ENCODE peak calls at places on chromosomes 13 and 19, in nine cellular contexts. C is activated naive CD8-positive, alpha-beta T cell treated with anti-CD3 and anti-CD28 coated beads, Interleukin-2, amount 50 U/mL, for 24 hours; P is GM12892; R is iris pigment epithelial cell; N is heart left ventricle; Y is neural crest cell; W is NCI-H82; G is A549; B is AG20443. A is an unnamed sample.

GRCh38 chr19:42198676-42199439 is 18.6 kb downstream of the DEDD2 start:
- DNase-seq in C (peak), P (peak), R (no peak), N (no peak), Y (no peak), W (no peak), G (no peak), B (no peak), A (no peak)

GRCh38 chr13:110759710-110760109 is 46.2 kb downstream of the ING1 start:
- DNase-seq in C (no peak), P (no peak), R (peak), N (no peak), Y (no peak), W (no peak), G (no peak), B (peak), A (no peak)

GRCh38 chr13:60765700-60766411 is 368.8 kb downstream of the TDRD3 start:
- DNase-seq in C (no peak), P (no peak), R (peak), N (no peak), Y (no peak), W (no peak), G (peak), B (no peak), A (no peak)

GRCh38 chr13:99655351-99656091 is 154.2 kb downstream of the TM9SF2 start:
- DNase-seq in C (peak), P (no peak), R (peak), N (no peak), Y (no peak), W (no peak), G (peak), B (peak), A (peak)

GRCh38 chr19:3606690-3607289 is at the start of gene TBXA2R:
- DNase-seq in C (peak), P (peak), R (peak), N (peak), Y (no peak), W (peak), G (peak), B (peak), A (peak)

GRCh38 chr13:108407495-108407894 is 138.0 kb downstream of the TNFSF13B start:
- DNase-seq in C (no peak), P (no peak), R (no peak), N (no peak), Y (no peak), W (no peak), G (no peak), B (no peak), A (no peak)

GRCh38 chr19:55383789-55384575 is at the start of gene TMEM238:
- DNase-seq in C (peak), P (peak), R (peak), N (peak), Y (no peak), W (peak), G (peak), B (peak), A (peak)

GRCh38 chr19:13052447-13053232 is 50.0 kb downstream of the LYL1 start:
- DNase-seq in C (no peak), P (no peak), R (no peak), N (no peak), Y (no peak), W (no peak), G (no peak), B (no peak), A (no peak)

GRCh38 chr19:58033741-58034475 is at the start of gene ZSCAN1:
- DNase-seq in C (peak), P (no peak), R (peak), N (peak), Y (peak), W (peak), G (no peak), B (peak), A (no peak)

GRCh38 chr13:95083758-95084157 is 217.5 kb downstream of the ABCC4 start:
- DNase-seq in C (no peak), P (no peak), R (peak), N (no peak), Y (no peak), W (no peak), G (peak), B (peak), A (no peak)

GRCh38 chr13:21338651-21339278 is 120.3 kb downstream of the ZDHHC20 start:
- DNase-seq in C (no peak), P (no peak), R (no peak), N (no peak), Y (no peak), W (no peak), G (no peak), B (no peak), A (no peak)

GRCh38 chr13:111033172-111034133 is 81.7 kb upstream of the ARHGEF7 start:
- DNase-seq in C (no peak), P (no peak), R (no peak), N (no peak), Y (no peak), W (no peak), G (no peak), B (no peak), A (peak)

GRCh38 chr13:75959861-75960481 is 323.8 kb downstream of the LMO7 start:
- DNase-seq in C (no peak), P (no peak), R (no peak), N (no peak), Y (no peak), W (no peak), G (no peak), B (no peak), A (peak)

GRCh38 chr19:14363203-14364097 is 17.8 kb upstream of the ADGRE5 start:
- DNase-seq in C (peak), P (no peak), R (peak), N (peak), Y (peak), W (peak), G (peak), B (peak), A (peak)

GRCh38 chr13:37175996-37176395 is 70.5 kb upstream of the CSNK1A1L start:
- DNase-seq in C (no peak), P (no peak), R (peak), N (no peak), Y (no peak), W (no peak), G (no peak), B (peak), A (no peak)